ENCODE peak calls at places on chromosomes 1 and 21, in four cellular contexts. P, H, Q and V are unnamed samples.

GRCh38 chr1:154553056-154553822 is 5.2 kb downstream of the UBE2Q1 start:
- DNase-seq in H (no peak), Q (no peak), P (no peak), V (no peak)

GRCh38 chr1:155125511-155125945 is 2.1 kb upstream of the EFNA1 start:
- DNase-seq in P (no peak), H (no peak), Q (no peak), V (no peak)

GRCh38 chr1:201346337-201346939 is 31.0 kb downstream of the TNNT2 start:
- DNase-seq in P (peak), H (peak), Q (peak), V (no peak)

GRCh38 chr1:216346521-216346920 is 76.7 kb downstream of the USH2A start:
- DNase-seq in Q (no peak), H (no peak), P (no peak), V (no peak)

GRCh38 chr1:56064705-56065104 is 514.7 kb downstream of the PLPP3 start:
- DNase-seq in P (no peak), H (no peak), Q (no peak), V (peak)

GRCh38 chr1:154501423-154502065 is 475 bp upstream of the TDRD10 start:
- DNase-seq in P (peak), H (peak), Q (no peak), V (no peak)

GRCh38 chr1:107791381-107791780 is 173.6 kb downstream of the VAV3 start:
- DNase-seq in P (no peak), H (no peak), Q (no peak), V (no peak)

GRCh38 chr1:156898151-156898550 is 4.6 kb downstream of the PEAR1 start:
- DNase-seq in P (peak), H (peak), Q (peak), V (no peak)

GRCh38 chr1:29590583-29591555 is 354.5 kb downstream of the PTPRU start:
- DNase-seq in H (no peak), Q (no peak), P (no peak), V (no peak)

GRCh38 chr1:23126801-23127200 is 41.9 kb downstream of the LUZP1 start:
- DNase-seq in H (no peak), P (no peak), Q (no peak), V (peak)

GRCh38 chr1:246280551-246280950 is 226.5 kb downstream of the SMYD3 start:
- DNase-seq in Q (peak), P (no peak), H (no peak), V (no peak)
- TF ChIP-seq CTCF in Q (peak), P (peak), H (peak), V (peak)

GRCh38 chr1:214566158-214567104 is 15.0 kb upstream of the PTPN14 start:
- DNase-seq in H (no peak), Q (no peak), P (peak), V (no peak)
- H3K4me3 ChIP-seq in H (no peak), Q (no peak), P (no peak), V (no peak)

GRCh38 chr21:44964381-44964780 is 24.6 kb downstream of the SLX9 start:
- DNase-seq in P (no peak), H (peak), Q (no peak), V (no peak)
- TF ChIP-seq CTCF in P (no peak), H (no peak), Q (no peak), V (no peak)

DNA sequence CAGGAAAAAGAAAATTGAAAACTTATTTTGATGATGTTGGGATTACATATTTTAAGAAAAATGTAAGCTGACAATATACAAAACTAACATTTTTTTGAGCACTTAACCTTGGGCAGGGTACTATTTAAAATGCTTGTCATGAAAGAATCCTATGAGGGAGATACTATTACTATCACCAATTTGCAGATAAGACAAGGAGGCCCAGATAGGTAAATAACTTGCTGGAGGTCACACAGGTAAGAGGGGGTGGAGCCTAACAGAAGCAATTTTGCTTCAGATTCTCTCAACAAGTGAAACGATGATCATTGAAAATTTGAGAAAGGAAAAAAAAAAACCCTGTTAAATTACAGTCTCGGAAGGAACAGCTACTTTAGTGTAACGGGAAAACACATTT is 1.2 kb downstream of the GART start:
- DNase-seq in H (no peak), P (no peak), Q (no peak), V (no peak)
- H3K4me3 ChIP-seq in H (peak), P (no peak), Q (peak), V (no peak)

DNA sequence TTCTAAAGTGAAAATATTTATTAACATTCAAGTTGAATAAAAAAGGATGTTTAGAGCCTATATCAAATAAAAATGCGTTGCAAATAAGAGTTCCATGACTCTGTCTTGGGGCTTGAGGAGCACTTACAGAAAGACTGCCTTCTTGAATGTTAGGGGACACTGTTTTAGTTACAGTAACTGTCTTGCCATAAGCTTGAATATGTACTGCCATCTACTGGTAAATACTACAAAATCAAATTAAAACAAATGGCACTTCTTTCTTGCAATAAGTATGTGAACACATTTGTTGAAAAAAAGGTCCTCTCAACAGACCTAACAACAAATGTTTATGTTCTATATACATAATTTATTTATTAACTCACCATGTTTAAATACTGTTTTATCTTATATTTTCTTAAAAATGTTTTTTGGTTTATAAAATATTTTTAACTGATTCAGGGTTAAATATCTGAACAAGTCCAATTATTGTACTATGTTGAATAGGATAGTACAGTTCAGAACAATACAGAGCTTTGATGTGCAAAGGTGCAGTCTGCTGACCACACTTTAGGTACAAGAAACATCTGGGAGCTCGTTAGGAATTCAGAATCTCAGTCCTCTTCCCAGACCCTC is 199.5 kb downstream of the LRRIQ3 start:
- DNase-seq in H (no peak), Q (no peak), P (no peak), V (peak)
- TF ChIP-seq CTCF in H (peak), Q (peak), P (peak), V (no peak)

DNA sequence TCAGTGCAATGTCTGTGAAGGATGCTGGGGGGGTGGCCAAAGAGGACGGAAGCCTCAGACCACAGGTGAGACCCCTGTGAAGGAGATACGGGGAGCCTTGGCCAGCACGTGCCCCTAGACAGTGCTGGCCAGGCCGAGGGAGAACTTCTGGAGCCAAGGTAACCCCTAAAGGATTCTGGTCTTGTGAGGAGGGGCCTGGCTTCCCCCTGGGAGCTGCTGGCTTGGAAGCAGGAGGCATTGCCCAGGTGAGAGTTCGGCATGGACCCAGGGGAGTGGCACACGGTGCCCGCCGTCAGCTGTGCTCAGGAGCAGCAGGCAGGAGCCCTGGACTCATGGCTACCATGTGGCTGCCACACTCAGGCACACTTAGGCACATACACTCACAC is 1.3 kb upstream of the COL6A2 start:
- DNase-seq in P (no peak), H (no peak), Q (no peak), V (no peak)
- H3K4me3 ChIP-seq in P (no peak), H (no peak), Q (no peak), V (peak)

GRCh38 chr1:35708179-35708891 is 10.3 kb downstream of the C1orf216 start:
- DNase-seq in H (no peak), Q (peak), P (no peak), V (no peak)
- TF ChIP-seq CTCF in H (no peak), Q (no peak), P (no peak), V (no peak)

GRCh38 chr1:118986291-118986838 is 1.8 kb downstream of the TBX15 start:
- DNase-seq in P (no peak), Q (no peak), H (no peak), V (no peak)
- H3K4me3 ChIP-seq in P (peak), Q (no peak), H (no peak), V (peak)